ENCODE peak calls at places on chromosomes 16 and 17, in eight cellular contexts. One of them, this sample, is unnamed. For H3K36me3, the result is how much of the 10 kb centered on the place peaks cover.

GRCh38 chr16:90072442-90073105 is 4.6 kb downstream of the PRDM7 start:
- DNase-seq in heart right ventricle: no peak
- DNase-seq in esophagus squamous epithelium: no peak
- DNase-seq in ovary: no peak
- DNase-seq in trophoblast cell: no peak
- DNase-seq in WERI-Rb-1: no peak
- DNase-seq in body of pancreas: no peak
- DNase-seq in IMR-90: peak
- DNase-seq in this sample: peak

GRCh38 chr16:24917891-24918290 is 72.1 kb downstream of the SLC5A11 start:
- DNase-seq in ovary: no peak
- DNase-seq in esophagus squamous epithelium: no peak
- DNase-seq in body of pancreas: no peak
- DNase-seq in IMR-90: no peak
- DNase-seq in trophoblast cell: no peak
- DNase-seq in heart right ventricle: no peak
- DNase-seq in WERI-Rb-1: no peak
- DNase-seq in this sample: no peak

GRCh38 chr16:27720731-27721547 is 171.0 kb downstream of the KATNIP start:
- DNase-seq in esophagus squamous epithelium: no peak
- DNase-seq in ovary: peak
- DNase-seq in body of pancreas: no peak
- DNase-seq in heart right ventricle: peak
- DNase-seq in IMR-90: no peak
- DNase-seq in WERI-Rb-1: peak
- DNase-seq in trophoblast cell: no peak
- DNase-seq in this sample: no peak

GRCh38 chr17:15966879-15967248 is 21.9 kb downstream of the ADORA2B start:
- DNase-seq in WERI-Rb-1: no peak
- DNase-seq in ovary: no peak
- DNase-seq in body of pancreas: no peak
- DNase-seq in esophagus squamous epithelium: no peak
- DNase-seq in trophoblast cell: no peak
- DNase-seq in IMR-90: no peak
- DNase-seq in heart right ventricle: no peak
- DNase-seq in this sample: no peak

GRCh38 chr16:13829712-13830304 is 90.1 kb upstream of the ERCC4 start:
- DNase-seq in heart right ventricle: no peak
- DNase-seq in esophagus squamous epithelium: no peak
- DNase-seq in body of pancreas: no peak
- DNase-seq in trophoblast cell: no peak
- DNase-seq in ovary: no peak
- DNase-seq in WERI-Rb-1: no peak
- DNase-seq in IMR-90: no peak
- DNase-seq in this sample: no peak

GRCh38 chr16:11452746-11453344 is 107.6 kb downstream of the RMI2 start:
- DNase-seq in trophoblast cell: no peak
- DNase-seq in WERI-Rb-1: no peak
- DNase-seq in esophagus squamous epithelium: no peak
- DNase-seq in ovary: no peak
- DNase-seq in body of pancreas: no peak
- DNase-seq in IMR-90: no peak
- DNase-seq in heart right ventricle: no peak
- DNase-seq in this sample: no peak

GRCh38 chr17:57874434-57875108 is 24.7 kb upstream of the MRPS23 start:
- DNase-seq in WERI-Rb-1: peak
- DNase-seq in heart right ventricle: peak
- DNase-seq in ovary: peak
- DNase-seq in esophagus squamous epithelium: no peak
- DNase-seq in body of pancreas: peak
- DNase-seq in IMR-90: peak
- DNase-seq in trophoblast cell: no peak
- DNase-seq in this sample: peak

GRCh38 chr16:89257757-89258465 is 40.4 kb downstream of the ZNF778 start:
- DNase-seq in ovary: no peak
- DNase-seq in WERI-Rb-1: no peak
- DNase-seq in esophagus squamous epithelium: no peak
- DNase-seq in trophoblast cell: no peak
- DNase-seq in heart right ventricle: no peak
- DNase-seq in body of pancreas: no peak
- DNase-seq in IMR-90: no peak
- DNase-seq in this sample: no peak

GRCh38 chr16:65833171-65833871 is 533.2 kb upstream of the CDH5 start:
- DNase-seq in trophoblast cell: no peak
- DNase-seq in body of pancreas: peak
- DNase-seq in esophagus squamous epithelium: no peak
- DNase-seq in WERI-Rb-1: no peak
- DNase-seq in IMR-90: peak
- DNase-seq in heart right ventricle: no peak
- DNase-seq in ovary: no peak
- DNase-seq in this sample: peak

GRCh38 chr17:7295230-7296180 is 1.1 kb upstream of the YBX2 start:
- DNase-seq in WERI-Rb-1: no peak
- DNase-seq in ovary: no peak
- DNase-seq in IMR-90: no peak
- DNase-seq in body of pancreas: no peak
- DNase-seq in esophagus squamous epithelium: no peak
- DNase-seq in trophoblast cell: peak
- DNase-seq in heart right ventricle: no peak
- DNase-seq in this sample: no peak

GRCh38 chr17:56786989-56787482 is 46.7 kb downstream of the C17orf67 start:
- DNase-seq in WERI-Rb-1: no peak
- DNase-seq in body of pancreas: peak
- DNase-seq in ovary: no peak
- DNase-seq in heart right ventricle: no peak
- DNase-seq in trophoblast cell: peak
- DNase-seq in IMR-90: peak
- DNase-seq in esophagus squamous epithelium: no peak
- DNase-seq in this sample: peak

GRCh38 chr16:72722552-72722951 is 325.4 kb downstream of the ZFHX3 start:
- DNase-seq in WERI-Rb-1: no peak
- DNase-seq in ovary: no peak
- DNase-seq in IMR-90: no peak
- DNase-seq in heart right ventricle: no peak
- DNase-seq in body of pancreas: no peak
- DNase-seq in trophoblast cell: no peak
- DNase-seq in esophagus squamous epithelium: no peak
- DNase-seq in this sample: no peak

GRCh38 chr16:17397499-17397891 is 73.3 kb downstream of the XYLT1 start:
- DNase-seq in trophoblast cell: no peak
- DNase-seq in heart right ventricle: no peak
- DNase-seq in WERI-Rb-1: no peak
- DNase-seq in body of pancreas: peak
- DNase-seq in esophagus squamous epithelium: no peak
- DNase-seq in IMR-90: peak
- DNase-seq in ovary: no peak
- DNase-seq in this sample: no peak

GRCh38 chr17:7225711-7226331 is 6.1 kb downstream of the ACADVL start:
- DNase-seq in trophoblast cell: no peak
- DNase-seq in WERI-Rb-1: no peak
- DNase-seq in body of pancreas: no peak
- DNase-seq in esophagus squamous epithelium: no peak
- DNase-seq in heart right ventricle: no peak
- DNase-seq in IMR-90: no peak
- DNase-seq in ovary: no peak
- DNase-seq in this sample: no peak

GRCh38 chr17:21001813-21002221 is 41.0 kb downstream of the USP22 start:
- DNase-seq in esophagus squamous epithelium: no peak
- DNase-seq in WERI-Rb-1: no peak
- DNase-seq in ovary: no peak
- DNase-seq in body of pancreas: no peak
- DNase-seq in IMR-90: no peak
- DNase-seq in trophoblast cell: no peak
- DNase-seq in heart right ventricle: no peak
- DNase-seq in this sample: no peak

GRCh38 chr16:50666658-50667496 is 14.2 kb downstream of the SNX20 start:
- DNase-seq in esophagus squamous epithelium: no peak
- DNase-seq in body of pancreas: no peak
- DNase-seq in heart right ventricle: no peak
- DNase-seq in IMR-90: no peak
- DNase-seq in ovary: no peak
- DNase-seq in trophoblast cell: no peak
- DNase-seq in WERI-Rb-1: no peak
- DNase-seq in this sample: no peak

GRCh38 chr17:17044846-17045561 is 2.7 kb downstream of the MPRIP start:
- DNase-seq in IMR-90: peak
- DNase-seq in trophoblast cell: no peak
- DNase-seq in WERI-Rb-1: peak
- DNase-seq in heart right ventricle: no peak
- DNase-seq in esophagus squamous epithelium: no peak
- DNase-seq in ovary: peak
- DNase-seq in body of pancreas: no peak
- DNase-seq in this sample: peak

GRCh38 chr16:81251871-81252270 is 13.4 kb downstream of the BCO1 start:
- DNase-seq in ovary: peak
- DNase-seq in WERI-Rb-1: no peak
- DNase-seq in esophagus squamous epithelium: no peak
- DNase-seq in body of pancreas: peak
- DNase-seq in trophoblast cell: peak
- DNase-seq in IMR-90: peak
- DNase-seq in heart right ventricle: no peak
- DNase-seq in this sample: peak

GRCh38 chr17:68437979-68438877 is 19.1 kb downstream of the WIPI1 start:
- DNase-seq in IMR-90: peak
- DNase-seq in trophoblast cell: no peak
- DNase-seq in ovary: no peak
- DNase-seq in body of pancreas: peak
- DNase-seq in heart right ventricle: peak
- DNase-seq in esophagus squamous epithelium: no peak
- DNase-seq in WERI-Rb-1: no peak
- DNase-seq in this sample: no peak

GRCh38 chr16:19071811-19072777 is 4.7 kb downstream of the COQ7 start:
- DNase-seq in heart right ventricle: peak
- DNase-seq in ovary: no peak
- DNase-seq in body of pancreas: peak
- DNase-seq in esophagus squamous epithelium: no peak
- DNase-seq in IMR-90: peak
- DNase-seq in WERI-Rb-1: peak
- DNase-seq in trophoblast cell: peak
- DNase-seq in this sample: peak

GRCh38 chr16:2156025-2156848 is 655 bp downstream of the TRAF7 start:
- DNase-seq in trophoblast cell: no peak
- DNase-seq in esophagus squamous epithelium: no peak
- DNase-seq in IMR-90: peak
- DNase-seq in ovary: no peak
- DNase-seq in heart right ventricle: no peak
- DNase-seq in body of pancreas: no peak
- DNase-seq in WERI-Rb-1: no peak
- DNase-seq in this sample: peak

GRCh38 chr16:20833081-20833480 is 26.8 kb downstream of the REXO5 start:
- DNase-seq in body of pancreas: no peak
- DNase-seq in heart right ventricle: no peak
- DNase-seq in ovary: no peak
- DNase-seq in WERI-Rb-1: no peak
- DNase-seq in IMR-90: no peak
- DNase-seq in esophagus squamous epithelium: no peak
- DNase-seq in trophoblast cell: no peak
- DNase-seq in this sample: no peak
- H3K36me3 ChIP-seq in body of pancreas: under half
- H3K36me3 ChIP-seq in heart right ventricle: under half
- H3K36me3 ChIP-seq in ovary: under half
- H3K36me3 ChIP-seq in WERI-Rb-1: half or more
- H3K36me3 ChIP-seq in IMR-90: under half
- H3K36me3 ChIP-seq in esophagus squamous epithelium: half or more
- H3K36me3 ChIP-seq in trophoblast cell: under half
- H3K36me3 ChIP-seq in this sample: under half

GRCh38 chr17:78426293-78426879 is 47.9 kb downstream of the PGS1 start:
- DNase-seq in heart right ventricle: no peak
- DNase-seq in ovary: no peak
- DNase-seq in body of pancreas: no peak
- DNase-seq in IMR-90: no peak
- DNase-seq in trophoblast cell: no peak
- DNase-seq in esophagus squamous epithelium: no peak
- DNase-seq in WERI-Rb-1: no peak
- DNase-seq in this sample: no peak
- H3K27ac ChIP-seq in heart right ventricle: no peak
- H3K27ac ChIP-seq in ovary: no peak
- H3K27ac ChIP-seq in body of pancreas: no peak
- H3K27ac ChIP-seq in IMR-90: no peak
- H3K27ac ChIP-seq in trophoblast cell: no peak
- H3K27ac ChIP-seq in esophagus squamous epithelium: no peak
- H3K27ac ChIP-seq in WERI-Rb-1: no peak
- H3K27ac ChIP-seq in this sample: no peak

DNA sequence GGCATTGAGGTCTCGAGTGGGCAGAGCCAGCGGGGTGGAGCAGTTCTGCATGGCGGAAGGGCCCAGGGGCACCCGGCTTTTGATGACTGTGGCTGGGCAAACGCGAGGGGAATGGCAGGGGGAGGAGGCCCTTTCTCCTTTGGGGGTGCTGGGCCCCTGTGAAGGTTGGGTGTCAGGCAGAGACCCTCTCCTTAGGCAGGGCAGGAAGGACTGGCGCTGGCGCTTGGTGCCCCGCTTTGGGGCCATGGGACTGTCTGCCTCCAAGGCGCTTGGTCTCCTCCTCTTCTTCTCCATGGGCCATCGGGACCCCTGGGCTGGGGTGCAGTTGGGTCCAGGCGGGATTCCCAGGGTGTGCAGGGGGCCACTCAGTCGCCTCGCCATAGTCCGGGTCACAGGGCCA is 12.8 kb upstream of the GFAP start:
- DNase-seq in body of pancreas: no peak
- DNase-seq in trophoblast cell: no peak
- DNase-seq in esophagus squamous epithelium: no peak
- DNase-seq in ovary: no peak
- DNase-seq in heart right ventricle: no peak
- DNase-seq in IMR-90: no peak
- DNase-seq in WERI-Rb-1: no peak
- DNase-seq in this sample: no peak
- H3K36me3 ChIP-seq in body of pancreas: under half
- H3K36me3 ChIP-seq in trophoblast cell: half or more
- H3K36me3 ChIP-seq in esophagus squamous epithelium: under half
- H3K36me3 ChIP-seq in ovary: under half
- H3K36me3 ChIP-seq in heart right ventricle: under half
- H3K36me3 ChIP-seq in IMR-90: under half
- H3K36me3 ChIP-seq in WERI-Rb-1: half or more
- H3K36me3 ChIP-seq in this sample: under half

GRCh38 chr16:22425036-22425801 is 50.8 kb upstream of the CDR2 start:
- DNase-seq in trophoblast cell: no peak
- DNase-seq in ovary: peak
- DNase-seq in heart right ventricle: peak
- DNase-seq in WERI-Rb-1: no peak
- DNase-seq in esophagus squamous epithelium: no peak
- DNase-seq in IMR-90: no peak
- DNase-seq in body of pancreas: peak
- DNase-seq in this sample: no peak
- H3K27ac ChIP-seq in trophoblast cell: no peak
- H3K27ac ChIP-seq in ovary: peak
- H3K27ac ChIP-seq in heart right ventricle: peak
- H3K27ac ChIP-seq in WERI-Rb-1: no peak
- H3K27ac ChIP-seq in esophagus squamous epithelium: peak
- H3K27ac ChIP-seq in IMR-90: peak
- H3K27ac ChIP-seq in body of pancreas: peak
- H3K27ac ChIP-seq in this sample: no peak

DNA sequence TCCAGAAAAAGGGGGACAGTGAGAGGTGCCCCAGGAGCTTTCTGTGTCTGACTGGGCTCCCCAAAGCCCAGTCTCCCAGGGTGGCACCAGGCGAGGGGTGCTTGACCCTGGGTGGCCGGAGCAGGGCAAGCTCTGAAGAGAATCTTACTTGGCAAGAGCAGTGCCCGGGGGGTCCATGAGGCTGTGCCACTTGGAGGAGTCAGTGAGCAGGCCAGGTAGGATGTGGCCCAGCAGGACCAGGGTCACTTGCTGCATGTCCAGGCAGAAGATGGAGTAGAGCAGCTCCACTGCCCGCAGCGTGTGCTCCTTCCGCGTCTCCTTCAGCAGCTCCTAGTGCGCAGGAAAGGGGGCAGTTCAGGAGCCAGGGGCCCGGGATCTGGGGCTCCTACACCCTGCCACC is 7.3 kb downstream of the CSF3 start:
- DNase-seq in esophagus squamous epithelium: no peak
- DNase-seq in body of pancreas: no peak
- DNase-seq in ovary: no peak
- DNase-seq in heart right ventricle: no peak
- DNase-seq in IMR-90: no peak
- DNase-seq in trophoblast cell: no peak
- DNase-seq in WERI-Rb-1: no peak
- DNase-seq in this sample: no peak
- H3K36me3 ChIP-seq in esophagus squamous epithelium: half or more
- H3K36me3 ChIP-seq in body of pancreas: under half
- H3K36me3 ChIP-seq in ovary: under half
- H3K36me3 ChIP-seq in heart right ventricle: under half
- H3K36me3 ChIP-seq in IMR-90: under half
- H3K36me3 ChIP-seq in trophoblast cell: half or more
- H3K36me3 ChIP-seq in WERI-Rb-1: half or more
- H3K36me3 ChIP-seq in this sample: under half

This sample was measured in brain microvascular endothelial cell.